ENCODE peak calls at places on chromosomes 4 and X, in ten cellular contexts. One of them, this sample, is unnamed.

GRCh38 chrX:72110051-72110926 is 21.4 kb downstream of the RTL5 start:
- ATAC-seq in central memory CD8-positive, alpha-beta T cell: no peak
- ATAC-seq in naive thymus-derived CD4-positive, alpha-beta T cell: no peak
- ATAC-seq in mucosa of descending colon: no peak
- ATAC-seq in activated CD8-positive, alpha-beta T cell treated with anti-CD3 and anti-CD28 coated beads for 36 hours: no peak
- ATAC-seq in WTC11: peak
- ATAC-seq in HCT116: no peak
- ATAC-seq in T-helper 17 cell: no peak
- ATAC-seq in upper lobe of left lung: no peak
- ATAC-seq in foreskin keratinocyte: no peak
- ATAC-seq in this sample: no peak

GRCh38 chr4:143046454-143046853 is 138.3 kb upstream of the USP38 start:
- ATAC-seq in central memory CD8-positive, alpha-beta T cell: no peak
- ATAC-seq in naive thymus-derived CD4-positive, alpha-beta T cell: no peak
- ATAC-seq in mucosa of descending colon: no peak
- ATAC-seq in activated CD8-positive, alpha-beta T cell treated with anti-CD3 and anti-CD28 coated beads for 36 hours: no peak
- ATAC-seq in WTC11: no peak
- ATAC-seq in HCT116: no peak
- ATAC-seq in T-helper 17 cell: no peak
- ATAC-seq in upper lobe of left lung: peak
- ATAC-seq in foreskin keratinocyte: no peak
- ATAC-seq in this sample: peak

GRCh38 chrX:39275500-39276068 is 474.3 kb downstream of the MID1IP1 start:
- ATAC-seq in central memory CD8-positive, alpha-beta T cell: no peak
- ATAC-seq in naive thymus-derived CD4-positive, alpha-beta T cell: no peak
- ATAC-seq in mucosa of descending colon: no peak
- ATAC-seq in activated CD8-positive, alpha-beta T cell treated with anti-CD3 and anti-CD28 coated beads for 36 hours: no peak
- ATAC-seq in WTC11: no peak
- ATAC-seq in HCT116: no peak
- ATAC-seq in T-helper 17 cell: no peak
- ATAC-seq in upper lobe of left lung: no peak
- ATAC-seq in foreskin keratinocyte: no peak
- ATAC-seq in this sample: no peak

GRCh38 chrX:107924136-107924746 is 57.9 kb downstream of the TEX13B start:
- ATAC-seq in central memory CD8-positive, alpha-beta T cell: no peak
- ATAC-seq in naive thymus-derived CD4-positive, alpha-beta T cell: no peak
- ATAC-seq in mucosa of descending colon: no peak
- ATAC-seq in activated CD8-positive, alpha-beta T cell treated with anti-CD3 and anti-CD28 coated beads for 36 hours: no peak
- ATAC-seq in WTC11: no peak
- ATAC-seq in HCT116: no peak
- ATAC-seq in T-helper 17 cell: no peak
- ATAC-seq in upper lobe of left lung: no peak
- ATAC-seq in foreskin keratinocyte: no peak
- ATAC-seq in this sample: no peak

GRCh38 chrX:120456973-120457372 is 12.1 kb downstream of the LAMP2 start:
- ATAC-seq in central memory CD8-positive, alpha-beta T cell: peak
- ATAC-seq in naive thymus-derived CD4-positive, alpha-beta T cell: no peak
- ATAC-seq in mucosa of descending colon: no peak
- ATAC-seq in activated CD8-positive, alpha-beta T cell treated with anti-CD3 and anti-CD28 coated beads for 36 hours: no peak
- ATAC-seq in WTC11: no peak
- ATAC-seq in HCT116: no peak
- ATAC-seq in T-helper 17 cell: peak
- ATAC-seq in upper lobe of left lung: no peak
- ATAC-seq in foreskin keratinocyte: peak
- ATAC-seq in this sample: no peak

GRCh38 chr4:7559741-7560376 is 125.1 kb upstream of the PSAPL1 start:
- ATAC-seq in central memory CD8-positive, alpha-beta T cell: no peak
- ATAC-seq in naive thymus-derived CD4-positive, alpha-beta T cell: no peak
- ATAC-seq in mucosa of descending colon: no peak
- ATAC-seq in activated CD8-positive, alpha-beta T cell treated with anti-CD3 and anti-CD28 coated beads for 36 hours: no peak
- ATAC-seq in WTC11: no peak
- ATAC-seq in HCT116: no peak
- ATAC-seq in T-helper 17 cell: no peak
- ATAC-seq in upper lobe of left lung: no peak
- ATAC-seq in foreskin keratinocyte: no peak
- ATAC-seq in this sample: no peak

GRCh38 chr4:119218093-119218492 is 5.6 kb downstream of the USP53 start:
- ATAC-seq in central memory CD8-positive, alpha-beta T cell: no peak
- ATAC-seq in naive thymus-derived CD4-positive, alpha-beta T cell: no peak
- ATAC-seq in mucosa of descending colon: no peak
- ATAC-seq in activated CD8-positive, alpha-beta T cell treated with anti-CD3 and anti-CD28 coated beads for 36 hours: no peak
- ATAC-seq in WTC11: no peak
- ATAC-seq in HCT116: no peak
- ATAC-seq in T-helper 17 cell: no peak
- ATAC-seq in upper lobe of left lung: no peak
- ATAC-seq in foreskin keratinocyte: no peak
- ATAC-seq in this sample: no peak

GRCh38 chr4:12041828-12042227 is 613.1 kb upstream of the HS3ST1 start:
- ATAC-seq in central memory CD8-positive, alpha-beta T cell: no peak
- ATAC-seq in naive thymus-derived CD4-positive, alpha-beta T cell: no peak
- ATAC-seq in mucosa of descending colon: no peak
- ATAC-seq in activated CD8-positive, alpha-beta T cell treated with anti-CD3 and anti-CD28 coated beads for 36 hours: no peak
- ATAC-seq in WTC11: peak
- ATAC-seq in HCT116: peak
- ATAC-seq in T-helper 17 cell: no peak
- ATAC-seq in upper lobe of left lung: no peak
- ATAC-seq in foreskin keratinocyte: no peak
- ATAC-seq in this sample: no peak

GRCh38 chr4:145843148-145843547 is 95.5 kb downstream of the ZNF827 start:
- ATAC-seq in central memory CD8-positive, alpha-beta T cell: no peak
- ATAC-seq in naive thymus-derived CD4-positive, alpha-beta T cell: no peak
- ATAC-seq in mucosa of descending colon: no peak
- ATAC-seq in activated CD8-positive, alpha-beta T cell treated with anti-CD3 and anti-CD28 coated beads for 36 hours: no peak
- ATAC-seq in WTC11: no peak
- ATAC-seq in HCT116: no peak
- ATAC-seq in T-helper 17 cell: no peak
- ATAC-seq in upper lobe of left lung: no peak
- ATAC-seq in foreskin keratinocyte: peak
- ATAC-seq in this sample: no peak

GRCh38 chr4:99943904-99944437 is 2.4 kb downstream of the DNAJB14 start:
- ATAC-seq in central memory CD8-positive, alpha-beta T cell: no peak
- ATAC-seq in naive thymus-derived CD4-positive, alpha-beta T cell: no peak
- ATAC-seq in mucosa of descending colon: no peak
- ATAC-seq in activated CD8-positive, alpha-beta T cell treated with anti-CD3 and anti-CD28 coated beads for 36 hours: no peak
- ATAC-seq in WTC11: no peak
- ATAC-seq in HCT116: no peak
- ATAC-seq in T-helper 17 cell: no peak
- ATAC-seq in upper lobe of left lung: no peak
- ATAC-seq in foreskin keratinocyte: no peak
- ATAC-seq in this sample: no peak

GRCh38 chr4:39754309-39754708 is 56.4 kb downstream of the UBE2K start:
- ATAC-seq in central memory CD8-positive, alpha-beta T cell: no peak
- ATAC-seq in naive thymus-derived CD4-positive, alpha-beta T cell: no peak
- ATAC-seq in mucosa of descending colon: no peak
- ATAC-seq in activated CD8-positive, alpha-beta T cell treated with anti-CD3 and anti-CD28 coated beads for 36 hours: no peak
- ATAC-seq in WTC11: no peak
- ATAC-seq in HCT116: no peak
- ATAC-seq in T-helper 17 cell: no peak
- ATAC-seq in upper lobe of left lung: no peak
- ATAC-seq in foreskin keratinocyte: no peak
- ATAC-seq in this sample: no peak

GRCh38 chr4:64781737-64782326 is 372.6 kb upstream of the TECRL start:
- ATAC-seq in central memory CD8-positive, alpha-beta T cell: no peak
- ATAC-seq in naive thymus-derived CD4-positive, alpha-beta T cell: no peak
- ATAC-seq in mucosa of descending colon: no peak
- ATAC-seq in activated CD8-positive, alpha-beta T cell treated with anti-CD3 and anti-CD28 coated beads for 36 hours: no peak
- ATAC-seq in WTC11: peak
- ATAC-seq in HCT116: no peak
- ATAC-seq in T-helper 17 cell: no peak
- ATAC-seq in upper lobe of left lung: no peak
- ATAC-seq in foreskin keratinocyte: peak
- ATAC-seq in this sample: no peak

GRCh38 chrX:118660085-118660484 is 67.3 kb upstream of the IL13RA1 start:
- ATAC-seq in central memory CD8-positive, alpha-beta T cell: no peak
- ATAC-seq in naive thymus-derived CD4-positive, alpha-beta T cell: no peak
- ATAC-seq in mucosa of descending colon: peak
- ATAC-seq in activated CD8-positive, alpha-beta T cell treated with anti-CD3 and anti-CD28 coated beads for 36 hours: no peak
- ATAC-seq in WTC11: no peak
- ATAC-seq in HCT116: no peak
- ATAC-seq in T-helper 17 cell: no peak
- ATAC-seq in upper lobe of left lung: no peak
- ATAC-seq in foreskin keratinocyte: no peak
- ATAC-seq in this sample: no peak

GRCh38 chr4:3836802-3837601 is 70.8 kb downstream of the ADRA2C start:
- ATAC-seq in central memory CD8-positive, alpha-beta T cell: no peak
- ATAC-seq in naive thymus-derived CD4-positive, alpha-beta T cell: no peak
- ATAC-seq in mucosa of descending colon: peak
- ATAC-seq in activated CD8-positive, alpha-beta T cell treated with anti-CD3 and anti-CD28 coated beads for 36 hours: peak
- ATAC-seq in WTC11: no peak
- ATAC-seq in HCT116: peak
- ATAC-seq in T-helper 17 cell: no peak
- ATAC-seq in upper lobe of left lung: no peak
- ATAC-seq in foreskin keratinocyte: no peak
- ATAC-seq in this sample: no peak

GRCh38 chr4:3318561-3319021 is 25.8 kb downstream of the RGS12 start:
- ATAC-seq in central memory CD8-positive, alpha-beta T cell: no peak
- ATAC-seq in naive thymus-derived CD4-positive, alpha-beta T cell: no peak
- ATAC-seq in mucosa of descending colon: peak
- ATAC-seq in activated CD8-positive, alpha-beta T cell treated with anti-CD3 and anti-CD28 coated beads for 36 hours: no peak
- ATAC-seq in WTC11: peak
- ATAC-seq in HCT116: peak
- ATAC-seq in T-helper 17 cell: no peak
- ATAC-seq in upper lobe of left lung: no peak
- ATAC-seq in foreskin keratinocyte: no peak
- ATAC-seq in this sample: no peak

GRCh38 chrX:149909324-149910177 is 19.8 kb upstream of the HSFX4 start:
- ATAC-seq in central memory CD8-positive, alpha-beta T cell: peak
- ATAC-seq in naive thymus-derived CD4-positive, alpha-beta T cell: peak
- ATAC-seq in mucosa of descending colon: no peak
- ATAC-seq in activated CD8-positive, alpha-beta T cell treated with anti-CD3 and anti-CD28 coated beads for 36 hours: peak
- ATAC-seq in WTC11: no peak
- ATAC-seq in HCT116: no peak
- ATAC-seq in T-helper 17 cell: no peak
- ATAC-seq in upper lobe of left lung: peak
- ATAC-seq in foreskin keratinocyte: peak
- ATAC-seq in this sample: no peak

GRCh38 chrX:111568356-111568755 is 56.9 kb downstream of the SERTM2 start:
- ATAC-seq in central memory CD8-positive, alpha-beta T cell: no peak
- ATAC-seq in naive thymus-derived CD4-positive, alpha-beta T cell: no peak
- ATAC-seq in mucosa of descending colon: no peak
- ATAC-seq in activated CD8-positive, alpha-beta T cell treated with anti-CD3 and anti-CD28 coated beads for 36 hours: no peak
- ATAC-seq in WTC11: peak
- ATAC-seq in HCT116: peak
- ATAC-seq in T-helper 17 cell: no peak
- ATAC-seq in upper lobe of left lung: no peak
- ATAC-seq in foreskin keratinocyte: no peak
- ATAC-seq in this sample: no peak

GRCh38 chr4:141246243-141246642 is 25.5 kb downstream of the ZNF330 start:
- ATAC-seq in central memory CD8-positive, alpha-beta T cell: no peak
- ATAC-seq in naive thymus-derived CD4-positive, alpha-beta T cell: no peak
- ATAC-seq in mucosa of descending colon: no peak
- ATAC-seq in activated CD8-positive, alpha-beta T cell treated with anti-CD3 and anti-CD28 coated beads for 36 hours: peak
- ATAC-seq in WTC11: no peak
- ATAC-seq in HCT116: no peak
- ATAC-seq in T-helper 17 cell: no peak
- ATAC-seq in upper lobe of left lung: no peak
- ATAC-seq in foreskin keratinocyte: no peak
- ATAC-seq in this sample: no peak

GRCh38 chr4:93771640-93772411 is 56.7 kb upstream of the ATOH1 start:
- ATAC-seq in central memory CD8-positive, alpha-beta T cell: no peak
- ATAC-seq in naive thymus-derived CD4-positive, alpha-beta T cell: no peak
- ATAC-seq in mucosa of descending colon: peak
- ATAC-seq in activated CD8-positive, alpha-beta T cell treated with anti-CD3 and anti-CD28 coated beads for 36 hours: no peak
- ATAC-seq in WTC11: no peak
- ATAC-seq in HCT116: no peak
- ATAC-seq in T-helper 17 cell: no peak
- ATAC-seq in upper lobe of left lung: no peak
- ATAC-seq in foreskin keratinocyte: no peak
- ATAC-seq in this sample: no peak

GRCh38 chr4:142719854-142720541 is 126.1 kb downstream of the INPP4B start:
- ATAC-seq in central memory CD8-positive, alpha-beta T cell: peak
- ATAC-seq in naive thymus-derived CD4-positive, alpha-beta T cell: peak
- ATAC-seq in mucosa of descending colon: no peak
- ATAC-seq in activated CD8-positive, alpha-beta T cell treated with anti-CD3 and anti-CD28 coated beads for 36 hours: peak
- ATAC-seq in WTC11: peak
- ATAC-seq in HCT116: peak
- ATAC-seq in T-helper 17 cell: peak
- ATAC-seq in upper lobe of left lung: no peak
- ATAC-seq in foreskin keratinocyte: peak
- ATAC-seq in this sample: no peak

GRCh38 chr4:73236151-73236550 is 22.4 kb downstream of the ANKRD17 start:
- ATAC-seq in central memory CD8-positive, alpha-beta T cell: no peak
- ATAC-seq in naive thymus-derived CD4-positive, alpha-beta T cell: no peak
- ATAC-seq in mucosa of descending colon: no peak
- ATAC-seq in activated CD8-positive, alpha-beta T cell treated with anti-CD3 and anti-CD28 coated beads for 36 hours: no peak
- ATAC-seq in WTC11: no peak
- ATAC-seq in HCT116: no peak
- ATAC-seq in T-helper 17 cell: no peak
- ATAC-seq in upper lobe of left lung: no peak
- ATAC-seq in foreskin keratinocyte: no peak
- ATAC-seq in this sample: no peak

GRCh38 chr4:23844961-23845360 is 44.9 kb downstream of the PPARGC1A start:
- ATAC-seq in central memory CD8-positive, alpha-beta T cell: no peak
- ATAC-seq in naive thymus-derived CD4-positive, alpha-beta T cell: no peak
- ATAC-seq in mucosa of descending colon: no peak
- ATAC-seq in activated CD8-positive, alpha-beta T cell treated with anti-CD3 and anti-CD28 coated beads for 36 hours: no peak
- ATAC-seq in WTC11: no peak
- ATAC-seq in HCT116: no peak
- ATAC-seq in T-helper 17 cell: no peak
- ATAC-seq in upper lobe of left lung: no peak
- ATAC-seq in foreskin keratinocyte: no peak
- ATAC-seq in this sample: no peak

GRCh38 chrX:73131877-73132276 is 52.6 kb upstream of the PABPC1L2A start:
- ATAC-seq in central memory CD8-positive, alpha-beta T cell: no peak
- ATAC-seq in naive thymus-derived CD4-positive, alpha-beta T cell: no peak
- ATAC-seq in mucosa of descending colon: peak
- ATAC-seq in activated CD8-positive, alpha-beta T cell treated with anti-CD3 and anti-CD28 coated beads for 36 hours: no peak
- ATAC-seq in WTC11: no peak
- ATAC-seq in HCT116: no peak
- ATAC-seq in T-helper 17 cell: no peak
- ATAC-seq in upper lobe of left lung: no peak
- ATAC-seq in foreskin keratinocyte: no peak
- ATAC-seq in this sample: no peak

GRCh38 chr4:2363056-2363719 is 55.3 kb downstream of the ZFYVE28 start:
- ATAC-seq in central memory CD8-positive, alpha-beta T cell: no peak
- ATAC-seq in naive thymus-derived CD4-positive, alpha-beta T cell: no peak
- ATAC-seq in mucosa of descending colon: peak
- ATAC-seq in activated CD8-positive, alpha-beta T cell treated with anti-CD3 and anti-CD28 coated beads for 36 hours: no peak
- ATAC-seq in WTC11: no peak
- ATAC-seq in HCT116: no peak
- ATAC-seq in T-helper 17 cell: no peak
- ATAC-seq in upper lobe of left lung: peak
- ATAC-seq in foreskin keratinocyte: no peak
- ATAC-seq in this sample: no peak

GRCh38 chr4:1614854-1615595 is 69.1 kb downstream of the FAM53A start:
- ATAC-seq in central memory CD8-positive, alpha-beta T cell: no peak
- ATAC-seq in naive thymus-derived CD4-positive, alpha-beta T cell: peak
- ATAC-seq in mucosa of descending colon: peak
- ATAC-seq in activated CD8-positive, alpha-beta T cell treated with anti-CD3 and anti-CD28 coated beads for 36 hours: no peak
- ATAC-seq in WTC11: no peak
- ATAC-seq in HCT116: peak
- ATAC-seq in T-helper 17 cell: no peak
- ATAC-seq in upper lobe of left lung: no peak
- ATAC-seq in foreskin keratinocyte: peak
- ATAC-seq in this sample: no peak

GRCh38 chrX:119272882-119273806 is 37.1 kb downstream of the PGRMC1 start:
- ATAC-seq in central memory CD8-positive, alpha-beta T cell: peak
- ATAC-seq in naive thymus-derived CD4-positive, alpha-beta T cell: peak
- ATAC-seq in mucosa of descending colon: peak
- ATAC-seq in activated CD8-positive, alpha-beta T cell treated with anti-CD3 and anti-CD28 coated beads for 36 hours: peak
- ATAC-seq in WTC11: peak
- ATAC-seq in HCT116: no peak
- ATAC-seq in T-helper 17 cell: peak
- ATAC-seq in upper lobe of left lung: no peak
- ATAC-seq in foreskin keratinocyte: peak
- ATAC-seq in this sample: peak

GRCh38 chrX:64994131-64994798 is 18.0 kb upstream of the ZC4H2 start:
- ATAC-seq in central memory CD8-positive, alpha-beta T cell: no peak
- ATAC-seq in naive thymus-derived CD4-positive, alpha-beta T cell: no peak
- ATAC-seq in mucosa of descending colon: no peak
- ATAC-seq in activated CD8-positive, alpha-beta T cell treated with anti-CD3 and anti-CD28 coated beads for 36 hours: no peak
- ATAC-seq in WTC11: no peak
- ATAC-seq in HCT116: no peak
- ATAC-seq in T-helper 17 cell: no peak
- ATAC-seq in upper lobe of left lung: no peak
- ATAC-seq in foreskin keratinocyte: no peak
- ATAC-seq in this sample: no peak

GRCh38 chr4:129353490-129353889 is 257.5 kb downstream of the C4orf33 start:
- ATAC-seq in central memory CD8-positive, alpha-beta T cell: no peak
- ATAC-seq in naive thymus-derived CD4-positive, alpha-beta T cell: no peak
- ATAC-seq in mucosa of descending colon: no peak
- ATAC-seq in activated CD8-positive, alpha-beta T cell treated with anti-CD3 and anti-CD28 coated beads for 36 hours: no peak
- ATAC-seq in WTC11: no peak
- ATAC-seq in HCT116: no peak
- ATAC-seq in T-helper 17 cell: no peak
- ATAC-seq in upper lobe of left lung: no peak
- ATAC-seq in foreskin keratinocyte: no peak
- ATAC-seq in this sample: no peak

This sample was measured in gastroesophageal sphincter.